ENCODE peak calls at places on chromosomes 5 and 9, in eight cellular contexts. Y, J, N, K, X, Z, I and Q are unnamed samples.
A peak's percentile ranks its signal among the peaks of the same experiment; 100 is the strongest.

GRCh38 chr9:9938432-9938831 is 674.4 kb downstream of the PTPRD start:
- DNase-seq in I (no peak), N (no peak), X (no peak), Z (no peak), J (no peak), K (no peak), Y (no peak), Q (no peak)

GRCh38 chr9:76785501-76785900 is 21.3 kb downstream of the PCA3 start:
- DNase-seq in X (no peak), K (no peak), Y (no peak), N (no peak), Z (no peak), J (no peak), I (no peak), Q (no peak)

GRCh38 chr5:109656829-109657228 is 32.9 kb upstream of the MAN2A1 start:
- DNase-seq in X (peak; percentile 84), K (peak; percentile 63), Y (peak; percentile 1), N (peak; percentile 97), J (no peak), I (peak; percentile 56), Z (peak; percentile 96), Q (peak; percentile 45)

GRCh38 chr5:117486879-117487391 is 912.3 kb upstream of the SEMA6A start:
- DNase-seq in K (no peak), X (no peak), Y (no peak), N (no peak), J (no peak), Z (no peak), I (no peak), Q (no peak)

GRCh38 chr9:131478421-131478868 is 24.3 kb upstream of the POMT1 start:
- DNase-seq in Z (peak; percentile 17), I (no peak), X (peak; percentile 26), Y (peak; percentile 42), J (peak; percentile 94), K (peak; percentile 23), N (peak; percentile 56), Q (peak; percentile 70)

GRCh38 chr5:179817071-179817840 is 3.4 kb upstream of the SQSTM1 start:
- DNase-seq in I (no peak), X (no peak), K (no peak), Z (no peak), N (peak; percentile 46), J (peak; percentile 79), Y (no peak), Q (no peak)

GRCh38 chr5:56233230-56233629 is at the start of gene ANKRD55:
- DNase-seq in K (no peak), Y (no peak), J (no peak), N (no peak), I (no peak), Z (no peak), X (no peak), Q (no peak)

GRCh38 chr5:142320851-142321560 is 3.8 kb downstream of the SPRY4 start:
- DNase-seq in K (no peak), Z (peak; percentile 40), Y (no peak), J (no peak), I (no peak), X (peak; percentile 30), N (peak; percentile 49), Q (no peak)

GRCh38 chr5:53481887-53482716 is 1.7 kb downstream of the FST start:
- DNase-seq in J (peak; percentile 75), X (peak; percentile 75), I (peak; percentile 91), Y (no peak), K (peak; percentile 76), Z (peak; percentile 74), N (peak; percentile 94), Q (peak; percentile 56)

GRCh38 chr5:141843156-141843927 is 34.9 kb downstream of the PCDH1 start:
- DNase-seq in X (no peak), N (peak; percentile 44), Y (no peak), J (peak; percentile 40), Z (peak; percentile 34), K (no peak), I (no peak), Q (no peak)

DNA sequence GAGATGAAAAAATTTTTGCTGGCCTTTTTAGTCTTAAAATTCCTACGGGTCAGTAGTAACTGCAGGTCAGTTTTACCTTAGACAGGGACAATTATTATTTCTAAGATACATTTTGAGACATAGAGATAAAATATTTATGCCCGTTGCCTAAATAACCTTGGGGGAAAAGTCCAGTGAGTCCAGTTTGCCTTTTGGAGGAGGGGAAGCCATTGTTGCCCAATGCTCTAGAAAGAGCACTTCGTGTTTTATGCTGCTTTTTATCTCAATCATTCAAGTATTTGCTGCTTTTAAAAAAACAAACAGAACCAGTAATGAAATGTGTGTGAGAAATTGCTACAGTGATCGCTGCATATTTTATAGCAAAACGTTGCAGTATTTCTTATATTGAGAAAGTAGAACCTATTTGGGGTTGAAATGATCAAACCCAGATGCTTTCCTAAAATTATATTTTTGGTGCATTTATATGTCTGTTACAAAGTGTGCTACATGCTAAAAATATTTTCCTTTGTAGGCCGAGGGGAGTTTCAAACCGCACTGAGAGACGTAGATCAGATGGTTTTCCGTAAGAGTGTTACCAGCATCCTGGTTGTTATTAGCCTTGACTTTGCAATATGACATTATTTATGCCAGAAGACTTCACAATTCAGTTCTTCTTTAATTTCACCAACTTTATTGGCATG is 266.8 kb downstream of the AOPEP start:
- DNase-seq in N (no peak), J (no peak), I (no peak), K (no peak), Z (no peak), Y (no peak), X (no peak), Q (no peak)
- H3K4me3 ChIP-seq in N (no peak overlapping the region), J (no peak overlapping the region), I (peak overlapping the region; percentile 61), K (no peak overlapping the region), Z (no peak overlapping the region), Y (no peak overlapping the region), X (no peak overlapping the region), Q (no peak overlapping the region)

GRCh38 chr5:11385901-11386293 is 518.3 kb downstream of the CTNND2 start:
- DNase-seq in I (no peak), K (no peak), N (no peak), J (peak; percentile 69), X (no peak), Y (no peak), Z (no peak), Q (no peak)

GRCh38 chr5:11387382-11387781 is 516.9 kb downstream of the CTNND2 start:
- DNase-seq in Z (no peak), J (no peak), I (no peak), N (no peak), K (no peak), X (no peak), Y (no peak), Q (no peak)

GRCh38 chr5:11383506-11384095 is 520.6 kb downstream of the CTNND2 start:
- DNase-seq in K (no peak), I (no peak), N (no peak), Y (no peak), Z (no peak), X (no peak), J (no peak), Q (no peak)

GRCh38 chr5:11384441-11385250 is 519.6 kb downstream of the CTNND2 start:
- DNase-seq in Y (no peak), J (peak; percentile 66), I (no peak), X (no peak), N (peak; percentile 1), Z (peak; percentile 27), K (no peak), Q (no peak)

DNA sequence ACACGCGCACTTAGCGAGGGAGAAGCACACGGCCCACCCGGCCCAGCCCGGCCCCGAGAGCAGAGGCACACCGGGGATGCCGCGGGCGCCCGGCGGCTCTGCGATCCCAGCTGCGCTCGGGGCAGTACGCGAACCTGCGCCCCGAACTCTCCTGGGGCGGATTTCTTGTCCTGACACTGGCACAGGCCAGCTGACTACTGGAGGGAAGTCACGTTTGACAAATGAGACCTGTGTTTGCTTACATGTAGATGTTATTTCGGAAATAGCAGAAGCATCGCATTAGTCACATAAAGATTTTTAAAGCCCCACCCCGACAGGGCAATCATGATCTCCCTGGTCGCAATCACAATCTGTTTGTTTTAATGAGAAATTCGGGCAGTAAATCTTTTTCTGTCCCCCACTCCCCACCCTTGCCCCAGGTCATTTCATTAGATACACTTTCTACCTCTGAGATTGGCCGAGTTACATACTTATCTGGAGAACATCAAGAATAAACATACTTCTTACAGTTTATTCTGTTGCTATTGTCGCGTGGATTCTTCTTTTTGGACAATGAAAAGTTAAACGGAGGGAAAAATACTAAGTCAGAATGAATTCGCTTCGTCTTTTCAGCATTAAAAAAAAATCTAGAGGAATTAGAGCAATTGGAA is 518.9 kb downstream of the CTNND2 start:
- DNase-seq in Y (no peak), K (peak; percentile 11), Z (no peak), N (peak; percentile 2), X (no peak), J (no peak), I (no peak), Q (no peak)
- H3K4me3 ChIP-seq in Y (no peak overlapping the region), K (peak overlapping the region; percentile 31), Z (no peak overlapping the region), N (no peak overlapping the region), X (peak overlapping the region; percentile 37), J (peak overlapping the region; percentile 36), I (peak overlapping the region; percentile 22), Q (no peak overlapping the region)

GRCh38 chr9:37574996-37575395 is 1.2 kb downstream of the FBXO10 start:
- DNase-seq in Z (peak; percentile 26), K (peak; percentile 55), Y (no peak), J (no peak), I (no peak), X (peak; percentile 7), N (peak; percentile 45), Q (no peak)
- H3K4me3 ChIP-seq in Z (peak overlapping the region; percentile 83), K (peak overlapping the region; percentile 75), Y (no peak overlapping the region), J (no peak overlapping the region), I (no peak overlapping the region), X (peak overlapping the region; percentile 68), N (peak overlapping the region; percentile 78), Q (no peak overlapping the region)

GRCh38 chr5:51383494-51384081 is 340 bp downstream of the ISL1 start:
- DNase-seq in I (no peak), Z (no peak), K (no peak), J (no peak), Y (no peak), N (no peak), X (no peak), Q (no peak)
- H3K4me3 ChIP-seq in I (peak overlapping the region; percentile 17), Z (peak overlapping the region; percentile 54), K (peak overlapping the region; percentile 31), J (peak overlapping the region; percentile 57), Y (no peak overlapping the region), N (peak overlapping the region; percentile 68), X (peak overlapping the region; percentile 40), Q (no peak overlapping the region)